ENCODE peak calls at places on chromosomes 4 and X, in ten cellular contexts. One of them, this sample, is unnamed.

GRCh38 chr4:142778908-142779307 is 67.2 kb downstream of the INPP4B start:
- DNase-seq in stimulated activated CD8-positive, alpha-beta memory T cell treated with anti-CD3 and anti-CD28 coated beads, Interleukin-4, amount 100 ng/mL, for 1 hour: no peak
- DNase-seq in endodermal cell: no peak
- DNase-seq in NCI-H1092 treated with DMSO at 0.1 percent for 48 hours: no peak
- DNase-seq in occipital lobe: no peak
- DNase-seq in T-cell: no peak
- DNase-seq in GM23248: peak
- DNase-seq in nephron progenitor cell: no peak
- DNase-seq in thoracic aorta: no peak
- DNase-seq in Jurkat, Clone E6-1: no peak
- DNase-seq in this sample: no peak

GRCh38 chr4:139841464-139842195 is 176.0 kb downstream of the MGST2 start:
- DNase-seq in stimulated activated CD8-positive, alpha-beta memory T cell treated with anti-CD3 and anti-CD28 coated beads, Interleukin-4, amount 100 ng/mL, for 1 hour: peak
- DNase-seq in endodermal cell: no peak
- DNase-seq in NCI-H1092 treated with DMSO at 0.1 percent for 48 hours: peak
- DNase-seq in occipital lobe: no peak
- DNase-seq in T-cell: no peak
- DNase-seq in GM23248: no peak
- DNase-seq in nephron progenitor cell: no peak
- DNase-seq in thoracic aorta: no peak
- DNase-seq in Jurkat, Clone E6-1: no peak
- DNase-seq in this sample: no peak

GRCh38 chr4:53563824-53564223 is 27.5 kb downstream of the LNX1 start:
- DNase-seq in stimulated activated CD8-positive, alpha-beta memory T cell treated with anti-CD3 and anti-CD28 coated beads, Interleukin-4, amount 100 ng/mL, for 1 hour: no peak
- DNase-seq in endodermal cell: no peak
- DNase-seq in NCI-H1092 treated with DMSO at 0.1 percent for 48 hours: no peak
- DNase-seq in occipital lobe: peak
- DNase-seq in T-cell: no peak
- DNase-seq in GM23248: peak
- DNase-seq in nephron progenitor cell: no peak
- DNase-seq in thoracic aorta: no peak
- DNase-seq in Jurkat, Clone E6-1: no peak
- DNase-seq in this sample: peak

GRCh38 chr4:82373816-82374740 is at the start of gene HNRNPD:
- DNase-seq in stimulated activated CD8-positive, alpha-beta memory T cell treated with anti-CD3 and anti-CD28 coated beads, Interleukin-4, amount 100 ng/mL, for 1 hour: peak
- DNase-seq in endodermal cell: peak
- DNase-seq in NCI-H1092 treated with DMSO at 0.1 percent for 48 hours: peak
- DNase-seq in occipital lobe: peak
- DNase-seq in T-cell: peak
- DNase-seq in GM23248: peak
- DNase-seq in nephron progenitor cell: peak
- DNase-seq in thoracic aorta: peak
- DNase-seq in Jurkat, Clone E6-1: peak
- DNase-seq in this sample: peak

GRCh38 chrX:97000682-97001393 is 117.1 kb downstream of the RPA4 start:
- DNase-seq in stimulated activated CD8-positive, alpha-beta memory T cell treated with anti-CD3 and anti-CD28 coated beads, Interleukin-4, amount 100 ng/mL, for 1 hour: no peak
- DNase-seq in endodermal cell: no peak
- DNase-seq in NCI-H1092 treated with DMSO at 0.1 percent for 48 hours: no peak
- DNase-seq in occipital lobe: no peak
- DNase-seq in T-cell: no peak
- DNase-seq in GM23248: no peak
- DNase-seq in nephron progenitor cell: no peak
- DNase-seq in thoracic aorta: no peak
- DNase-seq in Jurkat, Clone E6-1: no peak
- DNase-seq in this sample: no peak

GRCh38 chr4:617644-618330 is 7.6 kb upstream of the PDE6B start:
- DNase-seq in stimulated activated CD8-positive, alpha-beta memory T cell treated with anti-CD3 and anti-CD28 coated beads, Interleukin-4, amount 100 ng/mL, for 1 hour: no peak
- DNase-seq in endodermal cell: peak
- DNase-seq in NCI-H1092 treated with DMSO at 0.1 percent for 48 hours: no peak
- DNase-seq in occipital lobe: no peak
- DNase-seq in T-cell: no peak
- DNase-seq in GM23248: no peak
- DNase-seq in nephron progenitor cell: no peak
- DNase-seq in thoracic aorta: no peak
- DNase-seq in Jurkat, Clone E6-1: no peak
- DNase-seq in this sample: no peak

GRCh38 chr4:151517896-151518295 is 108.9 kb downstream of the FHIP1A start:
- DNase-seq in stimulated activated CD8-positive, alpha-beta memory T cell treated with anti-CD3 and anti-CD28 coated beads, Interleukin-4, amount 100 ng/mL, for 1 hour: no peak
- DNase-seq in endodermal cell: no peak
- DNase-seq in NCI-H1092 treated with DMSO at 0.1 percent for 48 hours: no peak
- DNase-seq in occipital lobe: no peak
- DNase-seq in T-cell: no peak
- DNase-seq in GM23248: no peak
- DNase-seq in nephron progenitor cell: no peak
- DNase-seq in thoracic aorta: no peak
- DNase-seq in Jurkat, Clone E6-1: no peak
- DNase-seq in this sample: no peak

GRCh38 chrX:10755477-10756334 is 135.3 kb upstream of the MID1 start:
- DNase-seq in stimulated activated CD8-positive, alpha-beta memory T cell treated with anti-CD3 and anti-CD28 coated beads, Interleukin-4, amount 100 ng/mL, for 1 hour: no peak
- DNase-seq in endodermal cell: peak
- DNase-seq in NCI-H1092 treated with DMSO at 0.1 percent for 48 hours: no peak
- DNase-seq in occipital lobe: no peak
- DNase-seq in T-cell: no peak
- DNase-seq in GM23248: peak
- DNase-seq in nephron progenitor cell: peak
- DNase-seq in thoracic aorta: no peak
- DNase-seq in Jurkat, Clone E6-1: no peak
- DNase-seq in this sample: peak

GRCh38 chr4:181176306-181176705 is 1066.9 kb upstream of the TENM3 start:
- DNase-seq in stimulated activated CD8-positive, alpha-beta memory T cell treated with anti-CD3 and anti-CD28 coated beads, Interleukin-4, amount 100 ng/mL, for 1 hour: no peak
- DNase-seq in endodermal cell: no peak
- DNase-seq in NCI-H1092 treated with DMSO at 0.1 percent for 48 hours: no peak
- DNase-seq in occipital lobe: no peak
- DNase-seq in T-cell: no peak
- DNase-seq in GM23248: peak
- DNase-seq in nephron progenitor cell: no peak
- DNase-seq in thoracic aorta: no peak
- DNase-seq in Jurkat, Clone E6-1: no peak
- DNase-seq in this sample: no peak

GRCh38 chrX:30533261-30533660 is 44.3 kb downstream of the TASL start:
- DNase-seq in stimulated activated CD8-positive, alpha-beta memory T cell treated with anti-CD3 and anti-CD28 coated beads, Interleukin-4, amount 100 ng/mL, for 1 hour: no peak
- DNase-seq in endodermal cell: no peak
- DNase-seq in NCI-H1092 treated with DMSO at 0.1 percent for 48 hours: no peak
- DNase-seq in occipital lobe: no peak
- DNase-seq in T-cell: no peak
- DNase-seq in GM23248: peak
- DNase-seq in nephron progenitor cell: no peak
- DNase-seq in thoracic aorta: no peak
- DNase-seq in Jurkat, Clone E6-1: no peak
- DNase-seq in this sample: no peak

GRCh38 chr4:124937993-124938392 is 225.5 kb upstream of the ANKRD50 start:
- DNase-seq in stimulated activated CD8-positive, alpha-beta memory T cell treated with anti-CD3 and anti-CD28 coated beads, Interleukin-4, amount 100 ng/mL, for 1 hour: no peak
- DNase-seq in endodermal cell: no peak
- DNase-seq in NCI-H1092 treated with DMSO at 0.1 percent for 48 hours: no peak
- DNase-seq in occipital lobe: no peak
- DNase-seq in T-cell: no peak
- DNase-seq in GM23248: no peak
- DNase-seq in nephron progenitor cell: no peak
- DNase-seq in thoracic aorta: no peak
- DNase-seq in Jurkat, Clone E6-1: no peak
- DNase-seq in this sample: no peak

GRCh38 chr4:125314676-125315570 is at the start of gene FAT4:
- DNase-seq in stimulated activated CD8-positive, alpha-beta memory T cell treated with anti-CD3 and anti-CD28 coated beads, Interleukin-4, amount 100 ng/mL, for 1 hour: no peak
- DNase-seq in endodermal cell: peak
- DNase-seq in NCI-H1092 treated with DMSO at 0.1 percent for 48 hours: peak
- DNase-seq in occipital lobe: peak
- DNase-seq in T-cell: no peak
- DNase-seq in GM23248: peak
- DNase-seq in nephron progenitor cell: peak
- DNase-seq in thoracic aorta: peak
- DNase-seq in Jurkat, Clone E6-1: peak
- DNase-seq in this sample: peak

GRCh38 chrX:153582896-153583295 is 16.0 kb downstream of the CCNQ start:
- DNase-seq in stimulated activated CD8-positive, alpha-beta memory T cell treated with anti-CD3 and anti-CD28 coated beads, Interleukin-4, amount 100 ng/mL, for 1 hour: peak
- DNase-seq in endodermal cell: no peak
- DNase-seq in NCI-H1092 treated with DMSO at 0.1 percent for 48 hours: no peak
- DNase-seq in occipital lobe: no peak
- DNase-seq in T-cell: peak
- DNase-seq in GM23248: no peak
- DNase-seq in nephron progenitor cell: peak
- DNase-seq in thoracic aorta: no peak
- DNase-seq in Jurkat, Clone E6-1: peak
- DNase-seq in this sample: peak

GRCh38 chr4:182222766-182223165 is 20.4 kb upstream of the TENM3 start:
- DNase-seq in stimulated activated CD8-positive, alpha-beta memory T cell treated with anti-CD3 and anti-CD28 coated beads, Interleukin-4, amount 100 ng/mL, for 1 hour: no peak
- DNase-seq in endodermal cell: no peak
- DNase-seq in NCI-H1092 treated with DMSO at 0.1 percent for 48 hours: no peak
- DNase-seq in occipital lobe: no peak
- DNase-seq in T-cell: no peak
- DNase-seq in GM23248: no peak
- DNase-seq in nephron progenitor cell: no peak
- DNase-seq in thoracic aorta: no peak
- DNase-seq in Jurkat, Clone E6-1: no peak
- DNase-seq in this sample: no peak

GRCh38 chr4:136731025-136731424 is 801.3 kb downstream of the PCDH18 start:
- DNase-seq in stimulated activated CD8-positive, alpha-beta memory T cell treated with anti-CD3 and anti-CD28 coated beads, Interleukin-4, amount 100 ng/mL, for 1 hour: no peak
- DNase-seq in endodermal cell: no peak
- DNase-seq in NCI-H1092 treated with DMSO at 0.1 percent for 48 hours: no peak
- DNase-seq in occipital lobe: no peak
- DNase-seq in T-cell: no peak
- DNase-seq in GM23248: no peak
- DNase-seq in nephron progenitor cell: no peak
- DNase-seq in thoracic aorta: no peak
- DNase-seq in Jurkat, Clone E6-1: no peak
- DNase-seq in this sample: no peak

GRCh38 chr4:152172146-152172545 is 363.7 kb downstream of the FBXW7 start:
- DNase-seq in stimulated activated CD8-positive, alpha-beta memory T cell treated with anti-CD3 and anti-CD28 coated beads, Interleukin-4, amount 100 ng/mL, for 1 hour: no peak
- DNase-seq in endodermal cell: peak
- DNase-seq in NCI-H1092 treated with DMSO at 0.1 percent for 48 hours: no peak
- DNase-seq in occipital lobe: no peak
- DNase-seq in T-cell: no peak
- DNase-seq in GM23248: no peak
- DNase-seq in nephron progenitor cell: no peak
- DNase-seq in thoracic aorta: no peak
- DNase-seq in Jurkat, Clone E6-1: no peak
- DNase-seq in this sample: no peak

GRCh38 chrX:96692911-96693310 is 8.3 kb downstream of the DIAPH2 start:
- DNase-seq in stimulated activated CD8-positive, alpha-beta memory T cell treated with anti-CD3 and anti-CD28 coated beads, Interleukin-4, amount 100 ng/mL, for 1 hour: no peak
- DNase-seq in endodermal cell: no peak
- DNase-seq in NCI-H1092 treated with DMSO at 0.1 percent for 48 hours: no peak
- DNase-seq in occipital lobe: no peak
- DNase-seq in T-cell: no peak
- DNase-seq in GM23248: peak
- DNase-seq in nephron progenitor cell: no peak
- DNase-seq in thoracic aorta: no peak
- DNase-seq in Jurkat, Clone E6-1: no peak
- DNase-seq in this sample: no peak

GRCh38 chrX:129035180-129035579 is 488.1 kb downstream of the SMARCA1 start:
- DNase-seq in stimulated activated CD8-positive, alpha-beta memory T cell treated with anti-CD3 and anti-CD28 coated beads, Interleukin-4, amount 100 ng/mL, for 1 hour: no peak
- DNase-seq in endodermal cell: no peak
- DNase-seq in NCI-H1092 treated with DMSO at 0.1 percent for 48 hours: no peak
- DNase-seq in occipital lobe: no peak
- DNase-seq in T-cell: no peak
- DNase-seq in GM23248: no peak
- DNase-seq in nephron progenitor cell: no peak
- DNase-seq in thoracic aorta: no peak
- DNase-seq in Jurkat, Clone E6-1: no peak
- DNase-seq in this sample: no peak

GRCh38 chr4:54230479-54231418 is 1.7 kb downstream of the PDGFRA start:
- DNase-seq in stimulated activated CD8-positive, alpha-beta memory T cell treated with anti-CD3 and anti-CD28 coated beads, Interleukin-4, amount 100 ng/mL, for 1 hour: no peak
- DNase-seq in endodermal cell: peak
- DNase-seq in NCI-H1092 treated with DMSO at 0.1 percent for 48 hours: no peak
- DNase-seq in occipital lobe: no peak
- DNase-seq in T-cell: no peak
- DNase-seq in GM23248: peak
- DNase-seq in nephron progenitor cell: peak
- DNase-seq in thoracic aorta: no peak
- DNase-seq in Jurkat, Clone E6-1: no peak
- DNase-seq in this sample: peak

GRCh38 chrX:70970482-70970999 is 39.6 kb upstream of the SLC7A3 start:
- DNase-seq in stimulated activated CD8-positive, alpha-beta memory T cell treated with anti-CD3 and anti-CD28 coated beads, Interleukin-4, amount 100 ng/mL, for 1 hour: no peak
- DNase-seq in endodermal cell: no peak
- DNase-seq in NCI-H1092 treated with DMSO at 0.1 percent for 48 hours: no peak
- DNase-seq in occipital lobe: no peak
- DNase-seq in T-cell: no peak
- DNase-seq in GM23248: peak
- DNase-seq in nephron progenitor cell: no peak
- DNase-seq in thoracic aorta: no peak
- DNase-seq in Jurkat, Clone E6-1: no peak
- DNase-seq in this sample: no peak

GRCh38 chr4:47473351-47473750 is 9.8 kb upstream of the COMMD8 start:
- DNase-seq in stimulated activated CD8-positive, alpha-beta memory T cell treated with anti-CD3 and anti-CD28 coated beads, Interleukin-4, amount 100 ng/mL, for 1 hour: no peak
- DNase-seq in endodermal cell: no peak
- DNase-seq in NCI-H1092 treated with DMSO at 0.1 percent for 48 hours: no peak
- DNase-seq in occipital lobe: no peak
- DNase-seq in T-cell: no peak
- DNase-seq in GM23248: no peak
- DNase-seq in nephron progenitor cell: no peak
- DNase-seq in thoracic aorta: no peak
- DNase-seq in Jurkat, Clone E6-1: no peak
- DNase-seq in this sample: no peak

GRCh38 chr4:99887837-99888236 is 6.4 kb downstream of the LAMTOR3 start:
- DNase-seq in stimulated activated CD8-positive, alpha-beta memory T cell treated with anti-CD3 and anti-CD28 coated beads, Interleukin-4, amount 100 ng/mL, for 1 hour: no peak
- DNase-seq in endodermal cell: no peak
- DNase-seq in NCI-H1092 treated with DMSO at 0.1 percent for 48 hours: no peak
- DNase-seq in occipital lobe: no peak
- DNase-seq in T-cell: no peak
- DNase-seq in GM23248: peak
- DNase-seq in nephron progenitor cell: no peak
- DNase-seq in thoracic aorta: no peak
- DNase-seq in Jurkat, Clone E6-1: no peak
- DNase-seq in this sample: no peak

GRCh38 chrX:108299101-108299591 is 139.1 kb downstream of the COL4A6 start:
- DNase-seq in stimulated activated CD8-positive, alpha-beta memory T cell treated with anti-CD3 and anti-CD28 coated beads, Interleukin-4, amount 100 ng/mL, for 1 hour: no peak
- DNase-seq in endodermal cell: no peak
- DNase-seq in NCI-H1092 treated with DMSO at 0.1 percent for 48 hours: no peak
- DNase-seq in occipital lobe: no peak
- DNase-seq in T-cell: no peak
- DNase-seq in GM23248: peak
- DNase-seq in nephron progenitor cell: peak
- DNase-seq in thoracic aorta: no peak
- DNase-seq in Jurkat, Clone E6-1: peak
- DNase-seq in this sample: no peak

GRCh38 chr4:76570141-76570989 is 135.3 kb downstream of the SHROOM3 start:
- DNase-seq in stimulated activated CD8-positive, alpha-beta memory T cell treated with anti-CD3 and anti-CD28 coated beads, Interleukin-4, amount 100 ng/mL, for 1 hour: no peak
- DNase-seq in endodermal cell: no peak
- DNase-seq in NCI-H1092 treated with DMSO at 0.1 percent for 48 hours: no peak
- DNase-seq in occipital lobe: no peak
- DNase-seq in T-cell: no peak
- DNase-seq in GM23248: peak
- DNase-seq in nephron progenitor cell: peak
- DNase-seq in thoracic aorta: no peak
- DNase-seq in Jurkat, Clone E6-1: no peak
- DNase-seq in this sample: peak

GRCh38 chr4:181593703-181594102 is 649.5 kb upstream of the TENM3 start:
- DNase-seq in stimulated activated CD8-positive, alpha-beta memory T cell treated with anti-CD3 and anti-CD28 coated beads, Interleukin-4, amount 100 ng/mL, for 1 hour: no peak
- DNase-seq in endodermal cell: no peak
- DNase-seq in NCI-H1092 treated with DMSO at 0.1 percent for 48 hours: no peak
- DNase-seq in occipital lobe: no peak
- DNase-seq in T-cell: no peak
- DNase-seq in GM23248: no peak
- DNase-seq in nephron progenitor cell: no peak
- DNase-seq in thoracic aorta: no peak
- DNase-seq in Jurkat, Clone E6-1: no peak
- DNase-seq in this sample: no peak

GRCh38 chr4:88672987-88673386 is 24.6 kb downstream of the NAP1L5 start:
- DNase-seq in stimulated activated CD8-positive, alpha-beta memory T cell treated with anti-CD3 and anti-CD28 coated beads, Interleukin-4, amount 100 ng/mL, for 1 hour: no peak
- DNase-seq in endodermal cell: peak
- DNase-seq in NCI-H1092 treated with DMSO at 0.1 percent for 48 hours: peak
- DNase-seq in occipital lobe: no peak
- DNase-seq in T-cell: no peak
- DNase-seq in GM23248: peak
- DNase-seq in nephron progenitor cell: peak
- DNase-seq in thoracic aorta: no peak
- DNase-seq in Jurkat, Clone E6-1: peak
- DNase-seq in this sample: peak

GRCh38 chrX:109847257-109848187 is 114.5 kb upstream of the ACSL4 start:
- DNase-seq in stimulated activated CD8-positive, alpha-beta memory T cell treated with anti-CD3 and anti-CD28 coated beads, Interleukin-4, amount 100 ng/mL, for 1 hour: no peak
- DNase-seq in endodermal cell: no peak
- DNase-seq in NCI-H1092 treated with DMSO at 0.1 percent for 48 hours: no peak
- DNase-seq in occipital lobe: no peak
- DNase-seq in T-cell: no peak
- DNase-seq in GM23248: peak
- DNase-seq in nephron progenitor cell: no peak
- DNase-seq in thoracic aorta: no peak
- DNase-seq in Jurkat, Clone E6-1: no peak
- DNase-seq in this sample: peak

GRCh38 chrX:149916745-149917392 is 12.5 kb upstream of the HSFX4 start:
- DNase-seq in stimulated activated CD8-positive, alpha-beta memory T cell treated with anti-CD3 and anti-CD28 coated beads, Interleukin-4, amount 100 ng/mL, for 1 hour: no peak
- DNase-seq in endodermal cell: no peak
- DNase-seq in NCI-H1092 treated with DMSO at 0.1 percent for 48 hours: no peak
- DNase-seq in occipital lobe: no peak
- DNase-seq in T-cell: no peak
- DNase-seq in GM23248: no peak
- DNase-seq in nephron progenitor cell: no peak
- DNase-seq in thoracic aorta: no peak
- DNase-seq in Jurkat, Clone E6-1: peak
- DNase-seq in this sample: no peak